ENCODE peak calls at places on chromosomes 12 and 14, in five cellular contexts. V, N, I, B and G are unnamed samples.

GRCh38 chr14:37172024-37172869 is at the start of gene SLC25A21:
- DNase-seq in I (peak; percentile 56), N (peak; percentile 94), V (peak; percentile 70), B (peak; percentile 89), G (peak; percentile 89)

GRCh38 chr14:75068294-75069020 is 984 bp upstream of the ZC2HC1C start:
- DNase-seq in B (no peak), V (no peak), I (no peak), N (peak; percentile 33), G (peak; percentile 17)

GRCh38 chr14:105094193-105094907 is 29.1 kb upstream of the GPR132 start:
- DNase-seq in N (no peak), B (no peak), V (no peak), I (no peak), G (no peak)

GRCh38 chr14:22370084-22370847 is 218.8 kb downstream of the DAD1 start:
- DNase-seq in I (no peak), N (no peak), B (no peak), V (no peak), G (no peak)

GRCh38 chr14:78790262-78790661 is 620.1 kb downstream of the NRXN3 start:
- DNase-seq in B (no peak), I (no peak), V (no peak), N (peak; percentile 55), G (peak; percentile 8)

GRCh38 chr12:12804432-12804886 is 8.7 kb upstream of the DDX47 start:
- DNase-seq in B (no peak), N (no peak), V (no peak), I (no peak), G (no peak)

GRCh38 chr12:50419112-50419909 is 18.6 kb downstream of the LARP4 start:
- DNase-seq in B (no peak), I (no peak), N (peak; percentile 35), V (no peak), G (peak; percentile 29)

GRCh38 chr12:96047621-96048211 is 12.3 kb upstream of the LTA4H start:
- DNase-seq in B (peak; percentile 16), V (no peak), I (no peak), N (no peak), G (no peak)

GRCh38 chr12:75964150-75964549 is 67.4 kb downstream of the PHLDA1 start:
- DNase-seq in N (no peak), B (no peak), V (no peak), I (no peak), G (no peak)

GRCh38 chr12:40099423-40099853 is 6.4 kb downstream of the SLC2A13 start:
- DNase-seq in V (no peak), B (no peak), N (no peak), I (no peak), G (no peak)

GRCh38 chr12:77062846-77063461 is 2.4 kb downstream of the E2F7 start:
- DNase-seq in I (peak; percentile 78), V (no peak), N (no peak), B (no peak), G (no peak)

GRCh38 chr12:779745-780734 is 27.7 kb downstream of the WNK1 start:
- DNase-seq in I (no peak), B (no peak), V (no peak), N (no peak), G (no peak)

GRCh38 chr14:100221419-100222218 is 17.3 kb upstream of the YY1 start:
- DNase-seq in N (peak; percentile 91), I (no peak), V (no peak), B (no peak), G (peak; percentile 79)

GRCh38 chr12:103495158-103495782 is 498 bp downstream of the C12orf42 start:
- DNase-seq in V (no peak), N (peak; percentile 75), I (no peak), B (no peak), G (peak; percentile 63)

GRCh38 chr12:108799528-108800243 is 57.7 kb downstream of the SSH1 start:
- DNase-seq in V (no peak), N (no peak), I (no peak), B (no peak), G (no peak)